ENCODE peak calls at places on chromosomes 2 and 18, in seven cellular contexts. N, G, C, A, W, U and R are unnamed samples. For H3K4me1, the result is how much of the 10 kb centered on the place peaks cover.

GRCh38 chr2:239318091-239318725 is 82.6 kb downstream of the HDAC4 start:
- DNase-seq in W (no peak), C (no peak), N (no peak), G (peak), A (no peak), U (no peak), R (no peak)

GRCh38 chr2:7022956-7023467 is 105.8 kb downstream of the RNF144A start:
- DNase-seq in W (no peak), U (no peak), A (no peak), C (no peak), G (no peak), N (no peak), R (no peak)

GRCh38 chr2:189086710-189087109 is 92.9 kb downstream of the COL5A2 start:
- DNase-seq in G (no peak), A (no peak), U (peak), W (peak), C (no peak), N (peak), R (no peak)

GRCh38 chr2:24454258-24454657 is 36.8 kb upstream of the NCOA1 start:
- DNase-seq in W (no peak), C (no peak), U (peak), N (peak), G (no peak), A (no peak), R (no peak)

GRCh38 chr2:204505946-204506345 is 39.3 kb upstream of the PARD3B start:
- DNase-seq in N (peak), C (no peak), G (no peak), W (peak), U (peak), A (no peak), R (no peak)

GRCh38 chr2:232872826-232873225 is 2.8 kb downstream of the SNORC start:
- DNase-seq in G (no peak), W (no peak), A (no peak), U (no peak), C (no peak), N (no peak), R (no peak)

GRCh38 chr2:11975373-11975772 is 228.9 kb downstream of the LPIN1 start:
- DNase-seq in N (no peak), U (no peak), W (no peak), C (no peak), G (no peak), A (no peak), R (no peak)

GRCh38 chr2:120344214-120344990 is 1.5 kb upstream of the INHBB start:
- DNase-seq in G (no peak), C (no peak), U (peak), A (no peak), N (no peak), W (peak), R (no peak)

GRCh38 chr18:3715223-3716080 is 265.5 kb downstream of the TGIF1 start:
- DNase-seq in C (no peak), W (no peak), U (no peak), G (no peak), A (peak), N (no peak), R (no peak)

GRCh38 chr18:58716046-58716766 is 44.9 kb downstream of the MALT1 start:
- DNase-seq in C (no peak), A (no peak), G (no peak), W (no peak), N (no peak), U (no peak), R (no peak)

GRCh38 chr2:79971807-79972206 is 332.7 kb downstream of the LRRTM1 start:
- DNase-seq in C (no peak), U (peak), A (no peak), G (no peak), N (no peak), W (no peak), R (no peak)

GRCh38 chr2:204108874-204109295 is 172.3 kb downstream of the ICOS start:
- DNase-seq in N (no peak), G (no peak), C (no peak), W (no peak), A (no peak), U (no peak), R (no peak)

GRCh38 chr18:35076556-35076955 is 35.3 kb downstream of the MAPRE2 start:
- DNase-seq in A (no peak), G (no peak), C (no peak), U (peak), N (peak), W (peak), R (peak)

GRCh38 chr2:60481257-60481656 is 72.2 kb downstream of the BCL11A start:
- DNase-seq in G (no peak), N (no peak), U (no peak), W (no peak), A (no peak), C (no peak), R (no peak)
- H3K4me1 ChIP-seq in G (under half), N (under half), U (under half), W (under half), A (under half), C (under half), R (under half)

GRCh38 chr2:131035826-131036231 is 57.4 kb downstream of the FAM168B start:
- DNase-seq in C (no peak), U (peak), G (no peak), A (no peak), N (no peak), W (no peak), R (no peak)
- H3K9ac ChIP-seq in C (no peak), U (peak), G (no peak), A (no peak), N (no peak), W (no peak), R (no peak)

GRCh38 chr2:212535963-212536362 is 2.6 kb downstream of the ERBB4 start:
- DNase-seq in W (no peak), A (no peak), N (no peak), G (no peak), C (no peak), U (no peak), R (no peak)

GRCh38 chr2:212539145-212539880 is 711 bp upstream of the ERBB4 start:
- DNase-seq in U (peak), A (no peak), G (peak), C (no peak), W (peak), N (peak), R (no peak)

GRCh38 chr2:212538156-212539144 is at the start of gene ERBB4:
- DNase-seq in G (no peak), A (no peak), U (peak), C (no peak), W (peak), N (no peak), R (no peak)

GRCh38 chr2:212536385-212537310 is 2.0 kb downstream of the ERBB4 start:
- DNase-seq in W (no peak), G (no peak), A (no peak), U (peak), N (no peak), C (no peak), R (no peak)

GRCh38 chr2:212537311-212538155 is 1.1 kb downstream of the ERBB4 start:
- DNase-seq in A (no peak), N (no peak), U (peak), G (no peak), W (peak), C (no peak), R (no peak)
- TF ChIP-seq EZH2 in A (no peak), N (peak), U (peak), G (no peak), W (peak), C (no peak), R (peak)

GRCh38 chr2:5727242-5727641 is 35.1 kb downstream of the SOX11 start:
- DNase-seq in N (no peak), C (no peak), A (no peak), G (no peak), U (no peak), W (no peak), R (no peak)
- H3K4me1 ChIP-seq in N (under half), C (under half), A (under half), G (under half), U (under half), W (under half), R (under half)

DNA sequence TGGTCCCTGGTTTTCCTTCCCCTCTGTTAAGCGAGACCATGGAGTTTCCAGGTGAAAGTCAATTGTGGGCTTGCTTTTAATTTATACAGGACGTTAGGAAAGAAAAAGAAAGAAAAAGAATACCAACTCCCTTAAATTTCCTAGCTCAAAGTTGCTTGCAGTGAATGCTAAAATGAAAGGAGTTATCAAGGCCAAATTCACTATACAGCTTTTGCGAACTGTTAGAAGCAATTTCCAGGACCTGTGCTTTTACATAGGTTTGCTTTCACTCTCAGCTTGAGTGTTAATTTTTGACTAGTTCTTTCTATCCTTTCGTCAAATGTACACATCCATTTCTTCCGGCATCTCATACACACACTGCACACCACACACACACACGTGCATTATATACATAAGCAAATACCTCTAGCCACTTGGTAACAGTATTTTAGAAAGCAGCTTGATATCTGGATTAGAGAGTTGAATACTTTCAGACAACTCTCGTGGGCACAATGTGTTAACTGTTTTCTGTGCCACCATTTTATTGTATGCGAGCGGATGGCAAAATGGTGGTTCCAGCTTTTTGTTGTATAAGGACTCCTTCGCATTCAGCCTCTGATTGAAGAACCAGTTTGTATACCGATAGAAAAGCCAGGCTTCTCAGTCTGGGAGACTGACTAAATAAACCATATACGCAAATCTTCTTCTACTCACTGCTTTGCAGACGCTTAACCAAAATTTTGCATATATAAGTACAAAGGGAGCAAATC is 381.7 kb downstream of the MTX2 start:
- DNase-seq in A (no peak), U (no peak), G (no peak), C (no peak), W (no peak), N (no peak), R (no peak)
- H3K9ac ChIP-seq in A (no peak), U (no peak), G (no peak), C (no peak), W (no peak), N (no peak), R (no peak)

DNA sequence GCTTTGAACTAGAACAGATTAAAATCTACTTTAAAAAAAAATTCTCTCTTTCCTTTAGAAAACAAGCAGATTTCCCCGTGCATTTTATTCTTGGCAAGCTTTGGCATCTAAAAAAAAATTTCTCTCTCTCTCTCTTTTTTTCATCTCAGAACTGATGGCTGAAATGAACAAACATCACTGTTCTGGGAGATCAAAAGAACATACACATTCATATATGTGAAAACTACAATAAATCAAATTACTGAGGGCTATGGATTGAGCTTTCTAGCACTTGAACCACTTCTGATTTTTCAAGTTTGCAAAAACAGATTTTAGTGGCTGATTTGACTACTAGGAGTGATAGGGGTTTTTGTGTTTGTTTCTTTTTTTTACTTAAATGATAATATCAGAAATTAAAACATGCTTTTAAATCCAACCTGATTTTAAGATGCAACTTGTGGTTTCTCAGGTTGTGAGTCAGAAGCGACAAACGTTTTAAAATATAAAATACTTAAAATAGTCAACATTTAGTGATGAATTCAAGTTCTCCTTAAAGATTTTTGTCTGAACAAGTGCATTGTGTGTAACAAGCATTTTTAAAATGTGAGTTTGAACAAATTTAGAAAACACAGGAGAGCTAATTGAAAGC is 3.4 kb downstream of the TBR1 start:
- DNase-seq in C (no peak), G (no peak), A (no peak), N (no peak), U (no peak), W (no peak), R (no peak)
- TF ChIP-seq EZH2 in C (no peak), G (no peak), A (no peak), N (no peak), U (peak), W (no peak), R (no peak)

GRCh38 chr2:28618221-28619141 is 122.6 kb downstream of the PLB1 start:
- DNase-seq in A (no peak), C (no peak), G (no peak), W (peak), N (no peak), U (no peak), R (no peak)
- H3K4me1 ChIP-seq in A (under half), C (under half), G (under half), W (half or more), N (under half), U (under half), R (half or more)

GRCh38 chr2:105405291-105405690 is 6.4 kb upstream of the FHL2 start:
- DNase-seq in A (no peak), U (peak), C (no peak), G (no peak), N (peak), W (no peak), R (no peak)
- H3K9ac ChIP-seq in A (no peak), U (peak), C (peak), G (no peak), N (no peak), W (no peak), R (no peak)

GRCh38 chr2:230411484-230412368 is 4.3 kb upstream of the SP100 start:
- DNase-seq in G (peak), N (peak), W (peak), A (peak), U (peak), C (no peak), R (no peak)
- TF ChIP-seq EZH2 in G (no peak), N (no peak), W (no peak), A (no peak), U (no peak), C (no peak), R (no peak)